ENCODE peak calls at places on chromosomes 2 and 18, in eight cellular contexts. One of them, this sample, is unnamed.

GRCh38 chr2:26491563-26492167 is 13.7 kb upstream of the OTOF start:
- DNase-seq in adipocyte: no peak
- DNase-seq in NCI-H1417 treated with DMSO at 0.1 percent for 48 hours: no peak
- DNase-seq in breast epithelium: no peak
- DNase-seq in activated CD8-positive, alpha-beta memory T cell treated with anti-CD3 and anti-CD28 coated beads for 48 hours: no peak
- DNase-seq in GM12865: no peak
- DNase-seq in AG08395: no peak
- DNase-seq in CD8-positive, alpha-beta memory T cell: no peak
- DNase-seq in this sample: no peak

GRCh38 chr2:69013837-69014796 is 1.1 kb downstream of the ANTXR1 start:
- DNase-seq in breast epithelium: no peak
- DNase-seq in GM12865: no peak
- DNase-seq in CD8-positive, alpha-beta memory T cell: no peak
- DNase-seq in NCI-H1417 treated with DMSO at 0.1 percent for 48 hours: peak
- DNase-seq in activated CD8-positive, alpha-beta memory T cell treated with anti-CD3 and anti-CD28 coated beads for 48 hours: no peak
- DNase-seq in adipocyte: peak
- DNase-seq in AG08395: peak
- DNase-seq in this sample: no peak

GRCh38 chr2:7992612-7993596 is 689.0 kb upstream of the ID2 start:
- DNase-seq in AG08395: peak
- DNase-seq in GM12865: no peak
- DNase-seq in NCI-H1417 treated with DMSO at 0.1 percent for 48 hours: no peak
- DNase-seq in breast epithelium: no peak
- DNase-seq in CD8-positive, alpha-beta memory T cell: no peak
- DNase-seq in adipocyte: peak
- DNase-seq in activated CD8-positive, alpha-beta memory T cell treated with anti-CD3 and anti-CD28 coated beads for 48 hours: no peak
- DNase-seq in this sample: no peak

GRCh38 chr18:21805771-21806366 is 65.3 kb downstream of the MIB1 start:
- DNase-seq in activated CD8-positive, alpha-beta memory T cell treated with anti-CD3 and anti-CD28 coated beads for 48 hours: no peak
- DNase-seq in GM12865: no peak
- DNase-seq in adipocyte: no peak
- DNase-seq in AG08395: no peak
- DNase-seq in NCI-H1417 treated with DMSO at 0.1 percent for 48 hours: no peak
- DNase-seq in breast epithelium: no peak
- DNase-seq in CD8-positive, alpha-beta memory T cell: no peak
- DNase-seq in this sample: no peak

GRCh38 chr2:64793701-64794100 is 140.0 kb upstream of the SERTAD2 start:
- DNase-seq in activated CD8-positive, alpha-beta memory T cell treated with anti-CD3 and anti-CD28 coated beads for 48 hours: no peak
- DNase-seq in CD8-positive, alpha-beta memory T cell: no peak
- DNase-seq in breast epithelium: no peak
- DNase-seq in GM12865: no peak
- DNase-seq in adipocyte: no peak
- DNase-seq in NCI-H1417 treated with DMSO at 0.1 percent for 48 hours: no peak
- DNase-seq in AG08395: no peak
- DNase-seq in this sample: no peak

GRCh38 chr18:40006553-40007073 is 1948.4 kb upstream of the PIK3C3 start:
- DNase-seq in AG08395: no peak
- DNase-seq in activated CD8-positive, alpha-beta memory T cell treated with anti-CD3 and anti-CD28 coated beads for 48 hours: no peak
- DNase-seq in breast epithelium: no peak
- DNase-seq in CD8-positive, alpha-beta memory T cell: no peak
- DNase-seq in GM12865: no peak
- DNase-seq in adipocyte: no peak
- DNase-seq in NCI-H1417 treated with DMSO at 0.1 percent for 48 hours: no peak
- DNase-seq in this sample: peak

GRCh38 chr2:152511981-152512380 is 177.0 kb downstream of the FMNL2 start:
- DNase-seq in activated CD8-positive, alpha-beta memory T cell treated with anti-CD3 and anti-CD28 coated beads for 48 hours: no peak
- DNase-seq in breast epithelium: no peak
- DNase-seq in GM12865: no peak
- DNase-seq in NCI-H1417 treated with DMSO at 0.1 percent for 48 hours: no peak
- DNase-seq in CD8-positive, alpha-beta memory T cell: no peak
- DNase-seq in adipocyte: no peak
- DNase-seq in AG08395: no peak
- DNase-seq in this sample: no peak

GRCh38 chr18:42636309-42636708 is 479.2 kb downstream of the RIT2 start:
- DNase-seq in activated CD8-positive, alpha-beta memory T cell treated with anti-CD3 and anti-CD28 coated beads for 48 hours: no peak
- DNase-seq in adipocyte: no peak
- DNase-seq in breast epithelium: no peak
- DNase-seq in CD8-positive, alpha-beta memory T cell: no peak
- DNase-seq in GM12865: no peak
- DNase-seq in AG08395: no peak
- DNase-seq in NCI-H1417 treated with DMSO at 0.1 percent for 48 hours: no peak
- DNase-seq in this sample: no peak